ENCODE peak calls at places on chromosome 6, in five cellular contexts. L, G, C, K and J are unnamed samples. For H3K4me1, the result is how much of the 10 kb centered on the place peaks cover.

GRCh38 chr6:122810189-122810588 is 21.1 kb downstream of the SMPDL3A start:
- DNase-seq in L (no peak), G (no peak), C (no peak), K (no peak), J (no peak)

GRCh38 chr6:47235964-47236760 is 73.5 kb downstream of the TNFRSF21 start:
- DNase-seq in L (peak), G (no peak), C (no peak), K (no peak), J (peak)

GRCh38 chr6:129801909-129802308 is 59.2 kb downstream of the TMEM244 start:
- DNase-seq in L (no peak), G (no peak), C (no peak), K (no peak), J (no peak)

GRCh38 chr6:106617302-106617701 is 12.0 kb downstream of the RTN4IP1 start:
- DNase-seq in L (no peak), G (no peak), C (no peak), K (no peak), J (no peak)

GRCh38 chr6:81682238-81682795 is 70.2 kb downstream of the TENT5A start:
- DNase-seq in L (no peak), G (no peak), C (no peak), K (no peak), J (no peak)

GRCh38 chr6:153436346-153436745 is 305.3 kb upstream of the RGS17 start:
- DNase-seq in L (no peak), G (no peak), C (no peak), K (no peak), J (no peak)

GRCh38 chr6:112409311-112409710 is 62.2 kb downstream of the RFPL4B start:
- DNase-seq in L (no peak), G (no peak), C (peak), K (no peak), J (no peak)

GRCh38 chr6:3620937-3621336 is 130.6 kb downstream of the PXDC1 start:
- DNase-seq in L (no peak), G (no peak), C (no peak), K (no peak), J (no peak)

GRCh38 chr6:75302280-75302679 is 17.7 kb upstream of the TMEM30A start:
- DNase-seq in L (no peak), G (no peak), C (no peak), K (no peak), J (no peak)

GRCh38 chr6:71473908-71474307 is 185.3 kb downstream of the OGFRL1 start:
- DNase-seq in L (peak), G (no peak), C (peak), K (peak), J (peak)

GRCh38 chr6:3638662-3639061 is 112.9 kb downstream of the PXDC1 start:
- DNase-seq in L (no peak), G (no peak), C (no peak), K (no peak), J (no peak)

GRCh38 chr6:38482466-38482865 is 157.3 kb downstream of the BTBD9 start:
- DNase-seq in L (no peak), G (no peak), C (peak), K (no peak), J (no peak)

GRCh38 chr6:106642476-106642875 is 13.1 kb downstream of the QRSL1 start:
- DNase-seq in L (no peak), G (no peak), C (no peak), K (no peak), J (no peak)

GRCh38 chr6:94454231-94454630 is 1034.9 kb upstream of the EPHA7 start:
- DNase-seq in L (no peak), G (no peak), C (no peak), K (no peak), J (no peak)

GRCh38 chr6:127458190-127458589 is 999 bp downstream of the KIAA0408 start:
- DNase-seq in L (no peak), G (no peak), C (no peak), K (no peak), J (no peak)

GRCh38 chr6:32973934-32974333 is 5.5 kb downstream of the BRD2 start:
- DNase-seq in L (peak), G (no peak), C (peak), K (no peak), J (peak)

GRCh38 chr6:125792172-125792571 is 1.4 kb downstream of the NCOA7 start:
- DNase-seq in L (no peak), G (no peak), C (no peak), K (no peak), J (no peak)

GRCh38 chr6:111842891-111843290 is 30.4 kb downstream of the FYN start:
- DNase-seq in L (no peak), G (no peak), C (no peak), K (no peak), J (peak)

GRCh38 chr6:29734046-29735018 is 11.1 kb downstream of the HLA-F start:
- DNase-seq in L (no peak), G (no peak), C (no peak), K (no peak), J (no peak)

DNA sequence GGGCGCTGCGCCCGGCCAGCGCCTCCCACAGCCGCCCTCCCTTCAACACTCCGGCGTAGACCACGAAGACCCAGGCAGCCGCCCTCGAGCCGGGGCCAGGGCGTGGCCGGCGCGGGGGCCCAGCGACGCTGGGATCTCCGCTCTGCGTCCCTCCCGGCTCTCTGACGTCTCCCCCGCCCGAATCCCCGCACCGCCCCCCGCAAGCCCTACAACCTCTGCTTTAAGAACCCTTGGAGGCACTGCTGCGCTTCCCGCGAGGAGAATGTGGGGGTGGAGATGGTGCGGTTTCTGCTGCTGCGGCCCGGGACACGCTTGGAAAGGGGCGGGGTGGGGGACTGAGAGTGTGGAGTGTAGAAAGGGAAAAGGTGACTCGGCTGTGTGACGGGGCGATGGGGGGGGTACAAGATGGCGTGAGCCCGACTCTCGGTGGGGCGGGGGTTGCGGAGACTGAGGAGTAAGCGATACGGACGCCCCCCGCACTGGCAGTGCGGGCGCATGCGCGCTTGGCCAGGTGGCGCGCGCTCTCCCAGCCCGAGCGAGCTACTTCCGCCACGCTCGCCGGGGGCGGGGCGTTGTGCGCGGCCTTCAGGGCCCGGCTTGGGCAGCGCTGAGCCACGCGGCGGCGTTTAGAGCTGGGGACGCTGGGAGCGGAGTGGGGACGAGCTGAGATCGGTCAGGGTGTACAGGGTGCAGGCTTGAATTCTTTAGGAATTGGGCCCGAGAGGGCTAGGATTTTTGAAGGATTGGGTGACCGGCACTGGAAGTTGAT is at the start of gene SUPT3H:
- DNase-seq in L (peak), G (peak), C (peak), K (peak), J (peak)
- TF ChIP-seq CTCF in L (no peak), G (no peak), C (peak), K (no peak), J (peak)

GRCh38 chr6:36977470-36977941 is 8.5 kb downstream of the MTCH1 start:
- DNase-seq in L (no peak), G (no peak), C (no peak), K (no peak), J (no peak)

GRCh38 chr6:36976005-36976261 is 10.1 kb downstream of the MTCH1 start:
- DNase-seq in L (no peak), G (no peak), C (no peak), K (no peak), J (no peak)

GRCh38 chr6:36976931-36977330 is 9.1 kb downstream of the MTCH1 start:
- DNase-seq in L (no peak), G (no peak), C (no peak), K (no peak), J (no peak)

GRCh38 chr6:36975231-36976004 is 10.6 kb downstream of the MTCH1 start:
- DNase-seq in L (no peak), G (no peak), C (no peak), K (no peak), J (no peak)

GRCh38 chr6:36976509-36976908 is 9.5 kb downstream of the MTCH1 start:
- DNase-seq in L (no peak), G (no peak), C (no peak), K (no peak), J (no peak)
- H3K4me1 ChIP-seq in L (under half), G (under half), C (under half), K (under half), J (under half)

GRCh38 chr6:43739642-43740091 is 30.3 kb upstream of the VEGFA start:
- DNase-seq in L (peak), G (no peak), C (no peak), K (peak), J (no peak)
- TF ChIP-seq CTCF in L (no peak), G (no peak), C (no peak), K (no peak), J (no peak)

GRCh38 chr6:156780117-156780641 is 3.0 kb downstream of the ARID1B start:
- DNase-seq in L (peak), G (no peak), C (peak), K (peak), J (peak)
- H3K4me1 ChIP-seq in L (under half), G (under half), C (under half), K (under half), J (under half)

DNA sequence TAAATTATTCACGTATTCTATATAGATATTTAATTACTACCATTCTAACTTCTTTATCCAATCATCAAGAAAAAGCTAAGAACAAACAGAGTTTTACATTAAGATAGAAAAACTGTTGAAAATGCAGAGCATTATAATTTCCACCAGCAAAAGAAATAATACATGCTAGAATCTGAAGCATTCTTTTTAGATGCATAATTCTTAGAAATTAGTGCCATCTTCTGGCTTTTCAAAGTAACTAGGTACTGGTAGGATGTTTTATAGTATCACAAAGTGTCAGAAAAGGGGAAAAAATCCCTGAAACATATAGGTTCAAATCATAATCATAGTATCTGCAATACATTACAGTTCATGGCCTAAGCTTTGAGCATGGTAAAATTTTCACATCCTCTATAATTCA is 178.9 kb downstream of the PHF3 start:
- DNase-seq in L (no peak), G (no peak), C (no peak), K (no peak), J (no peak)
- TF ChIP-seq CTCF in L (no peak), G (no peak), C (no peak), K (no peak), J (no peak)

GRCh38 chr6:17602888-17603287 is 2.8 kb downstream of the FAM8A1 start:
- DNase-seq in L (no peak), G (no peak), C (no peak), K (no peak), J (no peak)
- H3K4me1 ChIP-seq in L (under half), G (under half), C (under half), K (under half), J (under half)

GRCh38 chr6:25640446-25640845 is 11.6 kb upstream of the SCGN start:
- DNase-seq in L (no peak), G (no peak), C (no peak), K (no peak), J (no peak)
- TF ChIP-seq CTCF in L (no peak), G (no peak), C (no peak), K (no peak), J (no peak)